ENCODE peak calls at places on chromosome 1, in five cellular contexts. One of them, this sample, is unnamed.

GRCh38 chr1:188986751-188987417 is 1490.8 kb downstream of the BRINP3 start:
- DNase-seq in posterior cingulate gyrus: no peak
- DNase-seq in EH: no peak
- DNase-seq in HEK293T: no peak
- DNase-seq in activated CD4-positive, alpha-beta memory T cell treated with anti-CD3 and anti-CD28 coated beads for 36 hours: no peak
- DNase-seq in this sample: peak

GRCh38 chr1:154129392-154129970 is 25.4 kb downstream of the NUP210L start:
- DNase-seq in posterior cingulate gyrus: no peak
- DNase-seq in EH: peak
- DNase-seq in HEK293T: no peak
- DNase-seq in activated CD4-positive, alpha-beta memory T cell treated with anti-CD3 and anti-CD28 coated beads for 36 hours: no peak
- DNase-seq in this sample: no peak

GRCh38 chr1:92136316-92136715 is 56.2 kb downstream of the BTBD8 start:
- DNase-seq in posterior cingulate gyrus: no peak
- DNase-seq in EH: no peak
- DNase-seq in HEK293T: no peak
- DNase-seq in activated CD4-positive, alpha-beta memory T cell treated with anti-CD3 and anti-CD28 coated beads for 36 hours: no peak
- DNase-seq in this sample: no peak

GRCh38 chr1:226001852-226002666 is 2.9 kb upstream of the SDE2 start:
- DNase-seq in posterior cingulate gyrus: peak
- DNase-seq in EH: peak
- DNase-seq in HEK293T: no peak
- DNase-seq in activated CD4-positive, alpha-beta memory T cell treated with anti-CD3 and anti-CD28 coated beads for 36 hours: peak
- DNase-seq in this sample: peak

GRCh38 chr1:71068325-71069240 is 12.3 kb downstream of the ZRANB2 start:
- DNase-seq in posterior cingulate gyrus: no peak
- DNase-seq in EH: no peak
- DNase-seq in HEK293T: no peak
- DNase-seq in activated CD4-positive, alpha-beta memory T cell treated with anti-CD3 and anti-CD28 coated beads for 36 hours: no peak
- DNase-seq in this sample: no peak

GRCh38 chr1:19835573-19835972 is 20.5 kb upstream of the RNF186 start:
- DNase-seq in posterior cingulate gyrus: no peak
- DNase-seq in EH: peak
- DNase-seq in HEK293T: no peak
- DNase-seq in activated CD4-positive, alpha-beta memory T cell treated with anti-CD3 and anti-CD28 coated beads for 36 hours: no peak
- DNase-seq in this sample: no peak

GRCh38 chr1:212477680-212478466 is 45.2 kb downstream of the NENF start:
- DNase-seq in posterior cingulate gyrus: no peak
- DNase-seq in EH: no peak
- DNase-seq in HEK293T: no peak
- DNase-seq in activated CD4-positive, alpha-beta memory T cell treated with anti-CD3 and anti-CD28 coated beads for 36 hours: no peak
- DNase-seq in this sample: no peak

GRCh38 chr1:5565281-5565680 is 426.9 kb downstream of the NPHP4 start:
- DNase-seq in posterior cingulate gyrus: no peak
- DNase-seq in EH: no peak
- DNase-seq in HEK293T: no peak
- DNase-seq in activated CD4-positive, alpha-beta memory T cell treated with anti-CD3 and anti-CD28 coated beads for 36 hours: no peak
- DNase-seq in this sample: no peak

GRCh38 chr1:116972676-116973035 is 28.9 kb upstream of the CD101 start:
- DNase-seq in posterior cingulate gyrus: no peak
- DNase-seq in EH: no peak
- DNase-seq in HEK293T: no peak
- DNase-seq in activated CD4-positive, alpha-beta memory T cell treated with anti-CD3 and anti-CD28 coated beads for 36 hours: no peak
- DNase-seq in this sample: no peak